ENCODE peak calls at places on chromosomes 12 and 14, in nine cellular contexts. P is GM23248, E is neural progenitor cell, W is PC-3, S is hepatocyte, C is GM23338, V is OCI-LY7, L is HCT116, A is SK-N-SH. T is an unnamed sample.
A peak's percentile ranks its signal among the peaks of the same experiment; 100 is the strongest.

GRCh38 chr12:56315256-56315625 is 547 bp downstream of the CNPY2 start:
- DNase-seq in L (no peak), A (peak; percentile 37), C (peak; percentile 35), W (no peak), E (peak; percentile 49), S (peak; percentile 41), V (peak; percentile 36), P (no peak), T (peak; percentile 16)

GRCh38 chr14:92323031-92323915 is at the start of gene SLC24A4:
- DNase-seq in A (peak; percentile 27), S (peak; percentile 26), V (no peak), P (peak; percentile 44), C (peak; percentile 69), L (no peak), E (peak; percentile 75), W (no peak), T (no peak)

GRCh38 chr12:109704371-109705098 is 9.1 kb upstream of the FAM222A start:
- DNase-seq in A (no peak), W (no peak), V (no peak), E (no peak), L (no peak), C (no peak), P (no peak), S (no peak), T (no peak)

GRCh38 chr14:34331728-34332623 is 130.1 kb downstream of the SPTSSA start:
- DNase-seq in W (peak; percentile 85), C (peak; percentile 85), P (peak; percentile 61), V (peak; percentile 74), A (peak; percentile 68), L (peak; percentile 57), E (peak; percentile 72), S (peak; percentile 79), T (peak; percentile 81)

GRCh38 chr12:79444089-79444488 is 246.7 kb downstream of the PAWR start:
- DNase-seq in W (peak; percentile 48), V (no peak), E (no peak), C (no peak), S (no peak), L (no peak), P (peak; percentile 53), A (no peak), T (no peak)

GRCh38 chr12:20214286-20214685 is 154.1 kb upstream of the PDE3A start:
- DNase-seq in C (no peak), V (no peak), L (no peak), P (peak; percentile 13), E (no peak), A (no peak), S (peak; percentile 16), W (no peak), T (no peak)

GRCh38 chr12:1827806-1828805 is 7.7 kb downstream of the LRTM2 start:
- DNase-seq in A (no peak), V (no peak), S (no peak), C (no peak), P (no peak), E (no peak), L (no peak), W (no peak), T (no peak)

GRCh38 chr12:104973250-104973649 is 12.9 kb upstream of the NOPCHAP1 start:
- DNase-seq in E (no peak), V (no peak), W (peak; percentile 48), S (no peak), A (no peak), C (no peak), P (no peak), L (no peak), T (no peak)

GRCh38 chr14:95690815-95691214 is 4.6 kb downstream of the TCL1B start:
- DNase-seq in E (no peak), A (no peak), L (no peak), S (no peak), P (no peak), V (no peak), C (no peak), W (no peak), T (no peak)

GRCh38 chr14:60061371-60061770 is 30.4 kb upstream of the PCNX4 start:
- DNase-seq in E (no peak), P (peak; percentile 29), L (no peak), C (no peak), V (no peak), W (peak; percentile 99), A (no peak), S (no peak), T (no peak)

GRCh38 chr12:19873146-19873545 is 433.9 kb downstream of the AEBP2 start:
- DNase-seq in V (no peak), A (no peak), W (no peak), C (no peak), E (no peak), L (no peak), S (no peak), P (peak; percentile 45), T (no peak)

GRCh38 chr14:63677891-63678379 is 36.3 kb upstream of the WDR89 start:
- DNase-seq in C (no peak), S (peak; percentile 59), P (peak; percentile 63), W (peak; percentile 96), A (no peak), E (no peak), V (no peak), L (no peak), T (no peak)

GRCh38 chr12:124509300-124509675 is 58.1 kb downstream of the NCOR2 start:
- DNase-seq in C (no peak), V (no peak), L (no peak), S (no peak), P (no peak), A (no peak), E (no peak), W (no peak), T (no peak)

GRCh38 chr12:219891-220352 is 6.0 kb upstream of the SLC6A12 start:
- DNase-seq in S (peak; percentile 87), A (peak; percentile 91), L (peak; percentile 73), C (peak; percentile 96), V (peak; percentile 81), P (peak; percentile 83), W (peak; percentile 56), E (peak; percentile 94), T (peak; percentile 79)

GRCh38 chr14:95686935-95687334 is 709 bp downstream of the TCL1B start:
- DNase-seq in L (no peak), V (peak; percentile 55), S (no peak), P (no peak), C (peak; percentile 37), A (no peak), W (no peak), E (no peak), T (no peak)

GRCh38 chr14:103393687-103394626 is 8.7 kb downstream of the MARK3 start:
- DNase-seq in V (peak; percentile 44), P (peak; percentile 71), E (peak; percentile 38), S (peak; percentile 34), L (no peak), W (peak; percentile 58), C (peak; percentile 64), A (peak; percentile 50), T (no peak)

GRCh38 chr12:86233126-86233525 is 23.1 kb downstream of the MGAT4C start:
- DNase-seq in A (no peak), L (peak; percentile 3), W (peak; percentile 22), V (no peak), E (no peak), P (peak; percentile 1), S (peak; percentile 19), C (no peak), T (no peak)

GRCh38 chr14:101501341-101501740 is 60.0 kb upstream of the DIO3 start:
- DNase-seq in A (no peak), W (no peak), E (no peak), V (no peak), S (no peak), P (no peak), C (no peak), L (no peak), T (no peak)

GRCh38 chr12:62468935-62469334 is 2.3 kb downstream of the MON2 start:
- DNase-seq in C (no peak), W (no peak), E (no peak), S (no peak), L (no peak), V (no peak), P (no peak), A (no peak), T (no peak)

GRCh38 chr12:1634590-1635191 is 5.7 kb downstream of the WNT5B start:
- DNase-seq in P (peak; percentile 92), W (peak; percentile 78), C (peak; percentile 91), S (peak; percentile 87), L (peak; percentile 63), V (peak; percentile 64), E (peak; percentile 71), A (peak; percentile 83), T (no peak)

DNA sequence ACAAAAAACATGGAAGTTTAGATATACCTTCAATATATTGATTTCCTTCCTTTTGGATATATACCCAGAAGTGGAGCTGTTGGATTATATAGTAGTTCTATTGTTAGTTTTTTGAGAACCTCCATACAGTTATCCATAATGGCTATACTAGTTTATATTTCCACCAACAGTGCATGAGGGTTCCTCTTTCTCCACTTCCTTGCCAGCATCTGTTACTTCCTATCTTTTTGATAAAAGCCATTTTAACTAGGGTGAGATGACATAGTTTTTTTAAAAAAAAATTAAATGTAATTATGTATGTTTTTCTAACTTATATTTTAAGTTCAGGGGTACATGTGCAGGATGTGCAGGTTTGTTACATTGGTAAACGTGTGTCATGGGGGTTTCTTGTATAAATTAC is 10.0 kb upstream of the SLC38A4 start:
- DNase-seq in C (no peak), P (no peak), E (no peak), W (no peak), S (no peak), A (no peak), V (no peak), L (no peak), T (no peak)
- TF ChIP-seq EZH2phosphoT487 in C (no peak), P (no peak), E (no peak), W (no peak), S (no peak), A (no peak), V (no peak), L (no peak), T (no peak)

GRCh38 chr12:75760481-75761324 is 249.3 kb upstream of the KRR1 start:
- DNase-seq in A (no peak), V (peak; percentile 83), L (no peak), S (no peak), W (peak; percentile 18), C (no peak), P (no peak), E (no peak), T (no peak)
- TF ChIP-seq EZH2phosphoT487 in A (no peak), V (no peak), L (no peak), S (no peak), W (no peak), C (no peak), P (no peak), E (no peak), T (no peak)

DNA sequence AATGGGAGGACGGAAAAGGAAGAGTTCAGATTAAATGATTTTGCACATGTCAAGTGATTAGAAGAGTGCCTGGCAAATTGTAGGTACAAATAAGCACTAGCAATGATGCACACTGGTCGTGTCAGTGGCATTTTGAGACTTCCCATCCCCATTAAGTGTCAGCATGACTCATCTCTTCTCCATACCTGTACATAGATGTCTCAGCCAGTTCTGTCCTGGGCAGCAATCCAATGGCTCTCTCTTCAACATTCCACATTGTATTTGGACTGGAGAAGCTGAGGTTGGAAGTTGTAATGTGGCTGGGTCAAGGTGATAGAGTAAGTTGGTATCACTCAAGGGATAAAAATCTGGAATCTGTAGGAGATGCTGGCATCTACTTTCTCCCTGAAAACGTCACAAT is 742.7 kb downstream of the VRK1 start:
- DNase-seq in S (no peak), L (no peak), E (no peak), P (no peak), A (no peak), V (no peak), C (no peak), W (peak; percentile 57), T (no peak)
- TF ChIP-seq EZH2phosphoT487 in S (no peak), L (no peak), E (no peak), P (no peak), A (no peak), V (no peak), C (no peak), W (no peak), T (no peak)

GRCh38 chr12:53499261-53500118 is at the start of gene MAP3K12:
- DNase-seq in E (peak; percentile 89), S (peak; percentile 76), C (peak; percentile 86), W (peak; percentile 42), V (peak; percentile 76), P (peak; percentile 85), A (peak; percentile 79), L (no peak), T (peak; percentile 56)
- TF ChIP-seq EZH2phosphoT487 in E (no peak), S (no peak), C (no peak), W (no peak), V (no peak), P (no peak), A (no peak), L (no peak), T (no peak)

T was measured in MM.1S.